ENCODE peak calls at places on chromosomes 2 and 18, in five cellular contexts. J is right cardiac atrium, Q is adrenal gland, R is uterus, A is suprapubic skin. M is an unnamed sample.
A peak's percentile ranks its signal among the peaks of the same experiment; 100 is the strongest.

GRCh38 chr2:11354363-11355154 is 10.1 kb upstream of the ROCK2 start:
- DNase-seq in J (no peak), Q (no peak), R (no peak), A (no peak), M (no peak)

GRCh38 chr2:220278022-220278421 is 650.6 kb downstream of the SLC4A3 start:
- DNase-seq in J (no peak), Q (no peak), R (no peak), A (no peak), M (no peak)

GRCh38 chr2:167855211-167855610 is 392.2 kb downstream of the STK39 start:
- DNase-seq in J (no peak), Q (no peak), R (no peak), A (no peak), M (no peak)

GRCh38 chr18:79246309-79247108 is 149.2 kb upstream of the NFATC1 start:
- DNase-seq in J (peak; percentile 65), Q (peak; percentile 75), R (peak; percentile 25), A (no peak), M (peak; percentile 49)

GRCh38 chr2:77458216-77458615 is 64.0 kb downstream of the LRRTM4 start:
- DNase-seq in J (no peak), Q (no peak), R (no peak), A (no peak), M (no peak)

GRCh38 chr18:22465859-22466602 is 48.3 kb upstream of the CTAGE1 start:
- DNase-seq in J (no peak), Q (peak; percentile 78), R (peak; percentile 76), A (no peak), M (no peak)

GRCh38 chr2:72062336-72062735 is 85.3 kb downstream of the CYP26B1 start:
- DNase-seq in J (no peak), Q (no peak), R (no peak), A (no peak), M (no peak)

GRCh38 chr2:16330571-16331351 is 334.9 kb downstream of the CYRIA start:
- DNase-seq in J (peak; percentile 21), Q (no peak), R (no peak), A (no peak), M (no peak)

GRCh38 chr2:158015428-158016076 is 86.1 kb upstream of the UPP2 start:
- DNase-seq in J (no peak), Q (no peak), R (no peak), A (no peak), M (peak; percentile 38)

GRCh38 chr2:152558174-152559091 is 158.8 kb downstream of the PRPF40A start:
- DNase-seq in J (no peak), Q (no peak), R (no peak), A (no peak), M (no peak)

GRCh38 chr2:46072146-46072820 is 224.9 kb upstream of the EPAS1 start:
- DNase-seq in J (no peak), Q (no peak), R (no peak), A (no peak), M (no peak)

GRCh38 chr2:236743623-236744280 is 174.1 kb downstream of the ACKR3 start:
- DNase-seq in J (no peak), Q (no peak), R (no peak), A (no peak), M (no peak)

GRCh38 chr2:60830991-60831390 is 50.4 kb upstream of the REL start:
- DNase-seq in J (no peak), Q (no peak), R (no peak), A (no peak), M (no peak)

GRCh38 chr18:41870191-41870590 is 84.8 kb upstream of the PIK3C3 start:
- DNase-seq in J (no peak), Q (no peak), R (no peak), A (no peak), M (no peak)

DNA sequence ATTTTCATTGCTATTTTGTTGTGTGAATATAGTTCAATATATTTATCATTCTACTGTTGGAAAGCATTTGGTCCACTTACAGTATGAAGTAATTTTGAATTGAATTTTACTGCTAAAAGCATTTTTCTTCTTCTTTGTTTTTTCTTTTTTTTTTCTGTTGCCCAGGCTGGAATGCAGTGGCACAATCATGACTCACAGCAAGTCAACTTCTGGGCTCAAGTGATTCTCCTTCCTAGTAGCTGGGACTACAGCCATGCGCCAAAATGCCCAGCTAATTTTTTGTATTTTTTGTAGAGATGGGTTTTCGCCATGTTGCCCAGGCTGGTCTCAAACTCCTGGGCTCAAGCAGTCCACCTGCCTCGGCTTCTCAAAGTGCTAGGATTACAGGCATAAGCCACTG is 2.4 kb upstream of the ETAA1 start:
- DNase-seq in J (no peak), Q (peak; percentile 40), R (no peak), A (no peak), M (no peak)
- H3K4me3 ChIP-seq in J (no peak overlapping the region), Q (no peak overlapping the region), R (no peak overlapping the region), A (no peak overlapping the region), M (no peak overlapping the region)

DNA sequence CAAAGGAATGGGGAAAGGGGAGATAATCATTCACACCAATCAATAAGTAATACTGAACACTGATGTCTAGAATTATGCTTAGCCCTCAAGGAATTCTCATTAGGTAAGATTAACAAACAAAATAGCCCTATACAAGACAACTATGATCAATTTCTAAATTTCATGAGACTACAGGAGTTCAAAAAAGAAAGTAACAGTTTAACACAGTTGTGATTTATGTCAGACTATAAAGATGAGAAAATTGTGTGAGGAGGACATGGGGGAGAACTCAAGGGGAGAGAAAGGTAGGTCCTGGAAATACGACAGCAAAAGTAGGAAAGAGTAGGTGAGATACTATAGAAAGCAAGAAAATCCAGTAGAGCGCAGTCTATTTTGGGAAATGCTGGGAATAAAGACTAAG is 14.9 kb downstream of the ROCK1 start:
- DNase-seq in J (no peak), Q (no peak), R (no peak), A (no peak), M (no peak)
- H3K9me3 ChIP-seq in J (no peaks in the 10 kb centered on the region), Q (no peaks in the 10 kb centered on the region), R (no peaks in the 10 kb centered on the region), A (no peaks in the 10 kb centered on the region), M (no peaks in the 10 kb centered on the region)

DNA sequence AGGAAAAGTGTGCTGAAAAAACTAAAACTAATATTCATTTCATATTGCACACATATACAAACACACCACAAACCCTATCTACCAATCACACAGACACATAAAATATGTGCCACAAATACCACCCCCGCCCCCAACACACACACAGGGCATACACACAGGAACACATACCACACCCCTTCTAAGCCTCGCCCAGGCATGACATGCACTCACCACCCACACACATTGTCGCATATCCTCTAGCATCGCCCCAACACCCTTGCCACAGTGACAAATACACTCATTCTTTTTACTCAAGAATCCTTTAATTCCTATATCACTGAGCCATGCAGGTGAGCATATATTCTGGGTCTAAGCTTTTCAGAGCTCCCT is 24.6 kb upstream of the LCLAT1 start:
- DNase-seq in J (peak; percentile 37), Q (no peak), R (no peak), A (no peak), M (peak; percentile 85)
- H3K4me3 ChIP-seq in J (no peak overlapping the region), Q (no peak overlapping the region), R (no peak overlapping the region), A (no peak overlapping the region), M (peak overlapping the region; percentile 32)

DNA sequence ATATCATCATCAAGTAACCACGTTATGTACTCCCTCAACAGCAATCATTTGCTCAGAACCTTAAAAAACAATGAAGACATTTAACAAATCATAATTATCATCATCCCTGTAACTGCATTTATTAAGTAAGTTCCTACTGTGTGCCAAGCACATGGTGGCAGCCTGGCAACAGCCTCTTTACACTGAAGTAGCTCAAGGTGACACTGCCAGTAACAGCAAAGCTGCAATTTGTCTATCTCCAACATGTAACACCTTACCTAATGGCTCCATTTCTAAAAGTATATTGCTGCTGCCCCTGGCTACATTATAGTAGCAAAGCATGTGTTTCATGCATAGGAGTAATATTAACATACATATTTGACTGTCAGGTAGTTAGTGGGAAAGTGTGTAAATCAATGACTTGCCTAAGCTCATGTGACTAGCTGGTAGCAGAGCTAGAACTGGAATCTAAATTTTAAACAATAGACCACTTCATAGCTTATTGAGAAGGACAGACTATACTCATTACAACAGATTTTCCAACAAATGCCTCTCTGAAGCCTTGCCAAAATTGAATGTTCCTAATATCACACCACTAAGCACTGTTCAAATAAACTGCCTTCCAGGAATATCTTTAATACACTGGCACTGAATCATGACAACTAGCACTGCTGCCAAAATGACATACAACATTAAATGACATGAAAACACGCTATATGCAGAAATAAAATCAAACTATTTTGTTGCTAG is 86.7 kb downstream of the L3MBTL4 start:
- DNase-seq in J (no peak), Q (no peak), R (no peak), A (no peak), M (no peak)
- H3K9me3 ChIP-seq in J (no peaks in the 10 kb centered on the region), Q (no peaks in the 10 kb centered on the region), R (peaks cover 9% of the 10 kb centered on the region), A (no peaks in the 10 kb centered on the region), M (peaks cover 11% of the 10 kb centered on the region)

GRCh38 chr18:13455470-13455869 is 236.9 kb downstream of the LDLRAD4 start:
- DNase-seq in J (no peak), Q (no peak), R (no peak), A (no peak), M (no peak)
- H3K4me3 ChIP-seq in J (no peak overlapping the region), Q (no peak overlapping the region), R (no peak overlapping the region), A (no peak overlapping the region), M (no peak overlapping the region)

DNA sequence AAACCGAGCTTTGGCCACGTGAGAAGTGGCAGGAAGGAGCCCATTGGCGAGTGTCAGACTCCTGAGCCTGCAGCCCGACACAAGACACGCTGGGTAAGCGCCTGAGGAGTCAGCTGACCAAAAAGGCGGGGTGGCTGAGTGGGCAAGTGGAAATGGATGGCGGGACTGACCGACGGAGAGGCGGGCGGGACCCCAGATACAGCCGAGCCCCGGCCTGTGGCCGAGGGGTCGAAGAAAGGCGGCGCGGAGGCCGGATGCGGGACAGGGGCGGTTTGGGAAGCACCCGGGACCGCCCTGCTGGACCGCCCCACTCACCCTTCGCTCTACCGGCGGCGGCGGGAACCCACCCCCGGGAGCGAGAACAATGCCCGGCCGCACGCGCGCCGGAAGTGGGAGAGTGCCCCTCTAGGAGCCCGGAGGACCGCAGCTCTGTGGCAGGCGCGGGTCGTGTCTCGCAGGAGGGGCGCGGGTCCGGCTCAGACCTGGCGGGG is 22.8 kb downstream of the ZSCAN30 start:
- DNase-seq in J (peak; percentile 86), Q (peak; percentile 58), R (peak; percentile 78), A (peak; percentile 87), M (peak; percentile 47)
- H3K9me3 ChIP-seq in J (no peaks in the 10 kb centered on the region), Q (no peaks in the 10 kb centered on the region), R (no peaks in the 10 kb centered on the region), A (no peaks in the 10 kb centered on the region), M (no peaks in the 10 kb centered on the region)

GRCh38 chr18:28153485-28154065 is 23.4 kb downstream of the CDH2 start:
- DNase-seq in J (no peak), Q (no peak), R (no peak), A (no peak), M (no peak)
- H3K4me3 ChIP-seq in J (no peak overlapping the region), Q (no peak overlapping the region), R (no peak overlapping the region), A (no peak overlapping the region), M (no peak overlapping the region)

DNA sequence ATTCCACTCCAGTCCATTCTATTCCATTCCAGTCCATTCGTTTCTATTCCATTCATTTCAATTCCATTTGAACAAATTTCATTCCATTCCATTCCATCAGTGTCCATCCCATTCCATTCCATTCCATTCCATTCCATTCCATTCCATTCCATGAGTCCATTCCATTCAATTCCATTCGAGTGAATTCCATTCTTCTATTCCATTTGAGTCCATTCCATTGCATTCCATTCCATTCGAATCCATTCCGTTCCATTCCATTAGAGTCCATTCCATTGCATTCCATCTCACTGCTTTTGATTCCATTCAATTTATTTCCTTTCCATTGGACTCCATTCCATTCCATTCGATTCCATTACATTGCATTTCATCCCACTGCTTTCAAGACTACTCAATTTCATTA is 1132.1 kb downstream of the RPIA start:
- DNase-seq in J (no peak), Q (no peak), R (no peak), A (no peak), M (no peak)
- H3K9me3 ChIP-seq in J (no peaks in the 10 kb centered on the region), Q (no peaks in the 10 kb centered on the region), R (peaks cover 18% of the 10 kb centered on the region), A (peaks cover 35% of the 10 kb centered on the region), M (no peaks in the 10 kb centered on the region)

M was measured in naive thymus-derived CD4-positive, alpha-beta T cell.